ENCODE peak calls at places on chromosomes 11 and 22, in four cellular contexts. E is adrenal gland, K is fibroblast of pulmonary artery, C is lung. L is an unnamed sample.

GRCh38 chr22:36294801-36295200 is 41.9 kb downstream of the APOL1 start:
- DNase-seq in K (no peak), E (no peak), C (no peak), L (peak; percentile 14)

GRCh38 chr11:78231962-78232459 is 43.3 kb downstream of the USP35 start:
- DNase-seq in C (no peak), K (peak; percentile 59), E (peak; percentile 76), L (no peak)

GRCh38 chr11:110121204-110121603 is 28.0 kb downstream of the ZC3H12C start:
- DNase-seq in K (peak; percentile 83), E (no peak), C (no peak), L (no peak)

GRCh38 chr22:44821741-44822425 is 69.5 kb downstream of the ARHGAP8 start:
- DNase-seq in E (no peak), K (no peak), C (no peak), L (no peak)

GRCh38 chr11:64799256-64799924 is 3.6 kb downstream of the MAP4K2 start:
- DNase-seq in E (no peak), C (no peak), K (no peak), L (peak; percentile 20)

GRCh38 chr22:25048659-25049657 is 96.4 kb downstream of the KIAA1671 start:
- DNase-seq in C (peak; percentile 69), K (peak; percentile 73), E (peak; percentile 86), L (peak; percentile 74)

GRCh38 chr22:38866399-38867123 is 5.5 kb downstream of the CBX6 start:
- DNase-seq in E (peak; percentile 68), K (no peak), C (no peak), L (no peak)

GRCh38 chr11:70169136-70169535 is 34.0 kb upstream of the FADD start:
- DNase-seq in C (no peak), K (no peak), E (no peak), L (no peak)

GRCh38 chr11:45079943-45080719 is 66.3 kb upstream of the PRDM11 start:
- DNase-seq in C (no peak), K (no peak), E (no peak), L (no peak)

DNA sequence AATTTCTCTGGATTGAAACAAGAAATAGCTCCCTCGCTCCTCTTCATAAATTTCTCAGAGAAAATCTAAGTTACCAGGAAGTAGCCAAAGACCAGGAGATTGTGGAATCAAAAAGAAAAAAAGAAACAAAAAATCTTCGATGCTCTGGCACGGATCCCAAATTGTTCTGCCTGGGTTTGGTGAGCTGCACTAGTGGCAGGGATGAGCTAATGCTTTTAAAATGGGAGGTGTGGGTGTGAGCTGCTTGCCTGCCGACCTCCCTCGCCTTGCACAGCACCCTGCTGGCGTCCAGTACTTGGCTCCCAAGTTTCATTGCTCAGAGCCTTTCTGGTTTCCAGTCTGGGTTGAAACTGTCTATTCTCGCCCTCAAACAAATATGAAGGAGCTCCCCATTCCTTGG is 2.5 kb downstream of the TIMP3 start:
- DNase-seq in E (no peak), K (peak; percentile 46), C (no peak), L (no peak)
- TF ChIP-seq CTCF in E (no peak), K (no peak), C (no peak), L (no peak)

GRCh38 chr11:130547761-130548490 is 99.5 kb downstream of the ADAMTS15 start:
- DNase-seq in K (no peak), C (no peak), E (no peak), L (no peak)

GRCh38 chr11:130550160-130550559 is 101.7 kb downstream of the ADAMTS15 start:
- DNase-seq in C (no peak), E (no peak), K (no peak), L (no peak)

GRCh38 chr11:130548491-130548833 is 100.0 kb downstream of the ADAMTS15 start:
- DNase-seq in E (no peak), C (no peak), K (no peak), L (no peak)

GRCh38 chr11:130550984-130551383 is 102.5 kb downstream of the ADAMTS15 start:
- DNase-seq in C (no peak), K (no peak), E (no peak), L (no peak)

GRCh38 chr11:130549393-130549999 is 101.1 kb downstream of the ADAMTS15 start:
- DNase-seq in E (no peak), C (no peak), K (peak; percentile 33), L (no peak)
- TF ChIP-seq CTCF in E (no peak), C (no peak), K (no peak), L (no peak)

DNA sequence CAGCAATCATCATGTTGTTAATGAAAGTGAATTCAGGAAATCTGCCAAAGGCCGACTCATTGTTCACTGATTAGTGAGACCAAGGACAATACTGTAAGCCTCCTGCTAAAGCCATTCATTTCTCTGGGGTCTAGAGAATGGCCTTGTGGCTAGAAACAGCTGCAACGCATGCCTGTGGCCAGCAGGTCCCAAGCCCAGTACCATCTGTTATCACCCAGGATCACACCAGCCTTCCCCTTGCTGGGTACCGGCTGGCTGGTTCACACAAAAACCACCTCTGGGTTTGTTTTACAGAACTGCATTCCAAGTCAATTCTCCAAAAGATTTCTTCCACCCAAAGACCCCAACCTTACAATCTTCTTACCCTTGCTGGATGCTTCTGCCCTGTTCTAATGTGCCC is 1.1 kb downstream of the PLAAT5 start:
- DNase-seq in K (peak; percentile 48), C (no peak), E (no peak), L (no peak)
- TF ChIP-seq CTCF in K (peak; percentile 8), C (no peak), E (no peak), L (no peak)

GRCh38 chr11:74094393-74094792 is 76.4 kb downstream of the C2CD3 start:
- DNase-seq in K (no peak), C (no peak), E (no peak), L (no peak)
- TF ChIP-seq CTCF in K (no peak), C (no peak), E (no peak), L (no peak)

GRCh38 chr22:20761536-20761935 is 12.4 kb upstream of the SERPIND1 start:
- DNase-seq in C (no peak), K (no peak), E (no peak), L (no peak)

GRCh38 chr22:20762233-20762796 is 11.6 kb upstream of the SERPIND1 start:
- DNase-seq in K (no peak), C (no peak), E (no peak), L (no peak)

GRCh38 chr22:20756846-20757245 is 17.1 kb upstream of the SERPIND1 start:
- DNase-seq in C (no peak), K (no peak), E (no peak), L (no peak)

GRCh38 chr22:20758688-20759087 is 15.2 kb upstream of the SERPIND1 start:
- DNase-seq in K (no peak), E (no peak), C (no peak), L (no peak)

GRCh38 chr22:20760084-20760483 is 13.8 kb upstream of the SERPIND1 start:
- DNase-seq in K (no peak), E (no peak), C (no peak), L (no peak)
- TF ChIP-seq CTCF in K (no peak), E (no peak), C (no peak), L (no peak)

DNA sequence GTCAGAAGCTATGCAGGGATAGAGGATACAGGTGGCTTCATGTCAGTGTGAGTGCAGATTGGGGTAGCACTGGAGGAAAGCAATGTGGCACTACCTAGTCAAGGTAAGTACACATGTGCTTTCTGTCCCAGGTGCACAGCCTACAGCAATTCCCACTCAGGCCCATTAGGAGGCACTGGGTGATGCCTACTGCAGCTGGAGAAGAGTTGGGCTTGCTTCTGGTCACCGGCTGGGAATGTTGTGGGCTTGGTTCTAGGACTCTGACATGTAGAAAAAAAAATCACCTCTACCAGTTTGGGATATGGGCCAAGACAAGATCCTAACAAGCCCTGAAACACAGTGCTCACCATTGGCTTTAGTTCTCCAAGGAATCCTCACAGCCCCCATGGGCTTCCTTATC is 69.7 kb downstream of the TENM4 start:
- DNase-seq in C (no peak), E (no peak), K (no peak), L (no peak)
- TF ChIP-seq CTCF in C (no peak), E (no peak), K (no peak), L (no peak)